ENCODE peak calls at places on chromosomes 7 and 10, in eight cellular contexts. T is amniotic stem cell; U is activated T-helper 1 cell treated with anti-CD3 and anti-CD28 coated beads, Interleukin-12 subunit alpha, Interleukin-12 subunit beta, Interleukin-2, Interleukin-4 antibody, amounts not matched to agents 30 ng/mL and 10 ng/mL and 1 ng/mL, durations not matched to agents 14 hours and 24 hours and 36 hours; J is activated T-helper 9 cell treated with anti-CD3 and anti-CD28 coated beads, Interleukin-2, amount 50 U/mL, for 16 hours; Y is stimulated activated CD4-positive, alpha-beta T cell treated with anti-CD3 and anti-CD28 coated beads, TNF-alpha, amount 100 ng/mL, for 4 hours; H is activated CD4-positive, alpha-beta T cell treated with anti-CD3 and anti-CD28 coated beads for 48 hours; W is iris pigment epithelial cell; B is activated CD8-positive, alpha-beta memory T cell treated with anti-CD3 and anti-CD28 coated beads for 24 hours. N is an unnamed sample.

GRCh38 chr10:124225468-124226270 is 132.3 kb upstream of the CHST15 start:
- DNase-seq in T (no peak), U (peak; percentile 21), J (no peak), Y (no peak), H (peak; percentile 53), W (no peak), B (no peak), N (no peak)

GRCh38 chr7:140019172-140019571 is 43.6 kb downstream of the PARP12 start:
- DNase-seq in T (no peak), U (no peak), J (no peak), Y (no peak), H (no peak), W (no peak), B (no peak), N (no peak)

GRCh38 chr10:127303105-127303504 is 106.7 kb upstream of the INSYN2A start:
- DNase-seq in T (no peak), U (no peak), J (no peak), Y (no peak), H (no peak), W (no peak), B (no peak), N (no peak)

GRCh38 chr7:157086508-157087187 is 52.1 kb upstream of the UBE3C start:
- DNase-seq in T (no peak), U (no peak), J (no peak), Y (no peak), H (no peak), W (no peak), B (no peak), N (no peak)

GRCh38 chr7:97573065-97573464 is 158.8 kb upstream of the TAC1 start:
- DNase-seq in T (no peak), U (no peak), J (no peak), Y (no peak), H (no peak), W (no peak), B (no peak), N (no peak)

GRCh38 chr7:155000795-155001194 is 2.1 kb downstream of the PAXIP1 start:
- DNase-seq in T (no peak), U (no peak), J (no peak), Y (no peak), H (peak; percentile 28), W (no peak), B (no peak), N (no peak)

GRCh38 chr10:106311590-106311989 is 852.9 kb downstream of the SORCS1 start:
- DNase-seq in T (no peak), U (no peak), J (no peak), Y (no peak), H (no peak), W (peak; percentile 29), B (no peak), N (no peak)

GRCh38 chr7:118288098-118288497 is 63.6 kb downstream of the ANKRD7 start:
- DNase-seq in T (no peak), U (peak; percentile 12), J (no peak), Y (no peak), H (no peak), W (no peak), B (no peak), N (no peak)

GRCh38 chr10:43238462-43238861 is 28.4 kb downstream of the RASGEF1A start:
- DNase-seq in T (no peak), U (no peak), J (no peak), Y (no peak), H (no peak), W (no peak), B (peak; percentile 37), N (no peak)

GRCh38 chr7:926061-927030 is 28.1 kb downstream of the ADAP1 start:
- DNase-seq in T (no peak), U (no peak), J (no peak), Y (no peak), H (no peak), W (no peak), B (no peak), N (no peak)

GRCh38 chr10:100930368-100930767 is 17.6 kb downstream of the SLF2 start:
- DNase-seq in T (no peak), U (no peak), J (no peak), Y (no peak), H (no peak), W (no peak), B (no peak), N (peak; percentile 32)

GRCh38 chr10:12981570-12981969 is 19.9 kb downstream of the CCDC3 start:
- DNase-seq in T (no peak), U (no peak), J (no peak), Y (no peak), H (no peak), W (peak; percentile 60), B (no peak), N (peak; percentile 25)

GRCh38 chr7:130281227-130281626 is 11.7 kb upstream of the CPA4 start:
- DNase-seq in T (no peak), U (no peak), J (no peak), Y (no peak), H (no peak), W (peak; percentile 50), B (no peak), N (peak; percentile 32)

GRCh38 chr10:97210576-97210975 is 24.8 kb upstream of the SLIT1 start:
- DNase-seq in T (peak; percentile 35), U (peak; percentile 41), J (peak; percentile 54), Y (peak; percentile 37), H (peak; percentile 79), W (peak; percentile 63), B (peak; percentile 90), N (peak; percentile 58)

GRCh38 chr10:29712108-29712507 is 77.3 kb upstream of the SVIL start:
- DNase-seq in T (no peak), U (no peak), J (no peak), Y (no peak), H (no peak), W (peak; percentile 64), B (no peak), N (no peak)

GRCh38 chr10:125106586-125106985 is 53.8 kb downstream of the CTBP2 start:
- DNase-seq in T (no peak), U (no peak), J (no peak), Y (no peak), H (no peak), W (no peak), B (no peak), N (no peak)

GRCh38 chr7:125316451-125316850 is 386.8 kb upstream of the POT1 start:
- DNase-seq in T (no peak), U (no peak), J (no peak), Y (no peak), H (no peak), W (no peak), B (no peak), N (no peak)

GRCh38 chr10:103192089-103192450 is 1.0 kb downstream of the NT5C2 start:
- DNase-seq in T (no peak), U (no peak), J (no peak), Y (no peak), H (peak; percentile 21), W (peak; percentile 32), B (no peak), N (no peak)

GRCh38 chr10:13317474-13317873 is 17.6 kb upstream of the PHYH start:
- DNase-seq in T (no peak), U (no peak), J (no peak), Y (no peak), H (no peak), W (no peak), B (no peak), N (no peak)